ENCODE peak calls at places on chromosomes 2 and 18, in five cellular contexts. P is pancreas; W is globus pallidus; I is activated CD4-positive, alpha-beta T cell treated with anti-CD3 and anti-CD28 coated beads, Interleukin-2, amount 10 ng/mL, durations not matched to agents 7 days and 5 days; Y is NCI-H1105 treated with DMSO at 0.1 percent for 48 hours. Z is an unnamed sample.

GRCh38 chr2:39437522-39438296 is 624 bp upstream of the MAP4K3 start:
- DNase-seq in P (peak; percentile 58), W (no peak), I (peak; percentile 50), Y (peak; percentile 8), Z (peak; percentile 29)

GRCh38 chr2:230220347-230220969 is 674 bp upstream of the SP110 start:
- DNase-seq in P (no peak), W (no peak), I (no peak), Y (no peak), Z (no peak)

GRCh38 chr2:53437371-53437770 is 330.2 kb upstream of the CHAC2 start:
- DNase-seq in P (no peak), W (no peak), I (no peak), Y (no peak), Z (no peak)

GRCh38 chr2:10022464-10022863 is 20.9 kb upstream of the KLF11 start:
- DNase-seq in P (no peak), W (no peak), I (no peak), Y (no peak), Z (no peak)

GRCh38 chr2:64750817-64751285 is 97.1 kb upstream of the SERTAD2 start:
- DNase-seq in P (peak; percentile 99), W (no peak), I (peak; percentile 97), Y (peak; percentile 100), Z (peak; percentile 100)

GRCh38 chr2:138504546-138505239 is 3.1 kb downstream of the SPOPL start:
- DNase-seq in P (no peak), W (peak; percentile 27), I (no peak), Y (no peak), Z (no peak)

GRCh38 chr2:230225486-230225885 is at the start of gene SP140:
- DNase-seq in P (no peak), W (peak; percentile 45), I (peak; percentile 82), Y (no peak), Z (no peak)

GRCh38 chr2:226660524-226660923 is 139.1 kb downstream of the IRS1 start:
- DNase-seq in P (peak; percentile 29), W (no peak), I (no peak), Y (no peak), Z (peak; percentile 90)

GRCh38 chr2:26616032-26616863 is 24.9 kb downstream of the CIB4 start:
- DNase-seq in P (no peak), W (no peak), I (no peak), Y (no peak), Z (no peak)

GRCh38 chr2:166180951-166181812 is 53.4 kb upstream of the SCN1A start:
- DNase-seq in P (peak; percentile 81), W (peak; percentile 27), I (peak; percentile 29), Y (peak; percentile 58), Z (peak; percentile 74)

GRCh38 chr18:50870138-50870845 is 8.6 kb upstream of the ME2 start:
- DNase-seq in P (no peak), W (no peak), I (no peak), Y (peak; percentile 20), Z (peak; percentile 78)

GRCh38 chr2:67727623-67728022 is 330.5 kb downstream of the ETAA1 start:
- DNase-seq in P (no peak), W (no peak), I (no peak), Y (no peak), Z (no peak)

GRCh38 chr2:134127496-134127895 is 126.4 kb upstream of the MGAT5 start:
- DNase-seq in P (no peak), W (no peak), I (peak; percentile 58), Y (no peak), Z (no peak)

GRCh38 chr2:178287652-178288344 is 93.5 kb downstream of the OSBPL6 start:
- DNase-seq in P (no peak), W (no peak), I (no peak), Y (no peak), Z (no peak)

GRCh38 chr2:128178144-128178649 is 87.2 kb downstream of the UGGT1 start:
- DNase-seq in P (no peak), W (no peak), I (no peak), Y (no peak), Z (no peak)

GRCh38 chr2:223815186-223815883 is 22.0 kb downstream of the AP1S3 start:
- DNase-seq in P (no peak), W (no peak), I (no peak), Y (peak; percentile 73), Z (peak; percentile 95)

GRCh38 chr2:30026091-30027055 is 105.0 kb upstream of the ALK start:
- DNase-seq in P (peak; percentile 48), W (peak; percentile 56), I (no peak), Y (peak; percentile 21), Z (peak; percentile 70)

GRCh38 chr2:111167238-111168162 is 46.8 kb downstream of the BCL2L11 start:
- DNase-seq in P (no peak), W (no peak), I (no peak), Y (no peak), Z (no peak)

GRCh38 chr18:26436176-26437031 is 111.9 kb downstream of the KCTD1 start:
- DNase-seq in P (no peak), W (no peak), I (no peak), Y (no peak), Z (peak; percentile 81)

GRCh38 chr2:174445248-174445647 is 41.6 kb downstream of the GPR155 start:
- DNase-seq in P (no peak), W (no peak), I (no peak), Y (no peak), Z (no peak)

GRCh38 chr18:41075212-41075611 is 879.8 kb upstream of the PIK3C3 start:
- DNase-seq in P (no peak), W (no peak), I (no peak), Y (no peak), Z (peak; percentile 74)

GRCh38 chr2:49044680-49045079 is 109.6 kb downstream of the FSHR start:
- DNase-seq in P (no peak), W (peak; percentile 11), I (no peak), Y (peak; percentile 86), Z (no peak)

GRCh38 chr2:425947-426346 is 138.1 kb upstream of the ALKAL2 start:
- DNase-seq in P (no peak), W (no peak), I (no peak), Y (no peak), Z (no peak)

GRCh38 chr2:152415231-152415642 is 80.3 kb downstream of the FMNL2 start:
- DNase-seq in P (no peak), W (no peak), I (no peak), Y (no peak), Z (no peak)

GRCh38 chr2:64988420-64989125 is 626 bp upstream of the SLC1A4 start:
- DNase-seq in P (peak; percentile 77), W (no peak), I (peak; percentile 84), Y (peak; percentile 54), Z (peak; percentile 93)

GRCh38 chr18:28412521-28412920 is 235.6 kb upstream of the CDH2 start:
- DNase-seq in P (no peak), W (no peak), I (no peak), Y (no peak), Z (no peak)

GRCh38 chr2:129888896-129889295 is 90.6 kb upstream of the RAB6C start:
- DNase-seq in P (no peak), W (no peak), I (no peak), Y (no peak), Z (peak; percentile 10)

GRCh38 chr2:105038383-105039061 is 653 bp downstream of the MRPS9 start:
- DNase-seq in P (no peak), W (peak; percentile 40), I (no peak), Y (peak; percentile 8), Z (no peak)

GRCh38 chr2:55133467-55134315 is 83.4 kb upstream of the RTN4 start:
- DNase-seq in P (no peak), W (peak; percentile 96), I (peak; percentile 72), Y (no peak), Z (peak; percentile 65)

GRCh38 chr2:28643911-28644334 is 107.7 kb upstream of the PPP1CB start:
- DNase-seq in P (no peak), W (no peak), I (no peak), Y (no peak), Z (peak; percentile 87)

GRCh38 chr18:38923136-38923535 is 1357.5 kb upstream of the CELF4 start:
- DNase-seq in P (no peak), W (no peak), I (no peak), Y (peak; percentile 39), Z (no peak)

GRCh38 chr2:21501344-21502027 is 377.7 kb downstream of the TDRD15 start:
- DNase-seq in P (no peak), W (no peak), I (no peak), Y (no peak), Z (no peak)

GRCh38 chr2:95297088-95297487 is at the start of gene KCNIP3:
- DNase-seq in P (peak; percentile 53), W (peak; percentile 77), I (no peak), Y (peak; percentile 86), Z (peak; percentile 27)

Z was measured in foreskin fibroblast.